ENCODE peak calls at places on chromosomes 6 and 20, in eight cellular contexts. S is fibroblast of mammary gland, T is epithelial cell of esophagus, F is bronchial epithelial cell, A is ascending aorta, P is BJ, C is tibial artery, U is IMR-90. H is an unnamed sample.

GRCh38 chr6:147906361-147906760 is 397.9 kb downstream of the SAMD5 start:
- DNase-seq in S (peak; percentile 1), T (peak; percentile 33), F (peak; percentile 32), A (no peak), P (no peak), C (no peak), U (no peak), H (peak; percentile 12)

GRCh38 chr6:35745480-35745879 is 8.6 kb downstream of the ARMC12 start:
- DNase-seq in S (no peak), T (no peak), F (no peak), A (no peak), P (no peak), C (no peak), U (no peak), H (no peak)

GRCh38 chr20:33308668-33309067 is 25.7 kb downstream of the BPIFB1 start:
- DNase-seq in S (no peak), T (no peak), F (no peak), A (no peak), P (no peak), C (no peak), U (no peak), H (no peak)

GRCh38 chr6:2945069-2945452 is 26.3 kb downstream of the SERPINB6 start:
- DNase-seq in S (no peak), T (no peak), F (no peak), A (peak; percentile 55), P (no peak), C (no peak), U (no peak), H (no peak)

GRCh38 chr6:22306741-22307466 is 10.1 kb upstream of the PRL start:
- DNase-seq in S (no peak), T (no peak), F (no peak), A (no peak), P (no peak), C (no peak), U (no peak), H (no peak)

GRCh38 chr6:101042966-101043365 is 161.8 kb upstream of the ASCC3 start:
- DNase-seq in S (no peak), T (no peak), F (no peak), A (no peak), P (no peak), C (no peak), U (no peak), H (no peak)

GRCh38 chr20:62448038-62448437 is 20.7 kb upstream of the RBBP8NL start:
- DNase-seq in S (no peak), T (no peak), F (no peak), A (no peak), P (no peak), C (no peak), U (no peak), H (no peak)

GRCh38 chr6:39790772-39791171 is 1.4 kb upstream of the DAAM2 start:
- DNase-seq in S (peak; percentile 17), T (no peak), F (no peak), A (no peak), P (no peak), C (no peak), U (peak; percentile 68), H (no peak)

GRCh38 chr6:164246082-164246481 is 831.6 kb downstream of the QKI start:
- DNase-seq in S (no peak), T (no peak), F (no peak), A (no peak), P (no peak), C (no peak), U (no peak), H (no peak)

GRCh38 chr20:60966766-60967165 is 285.3 kb upstream of the CDH4 start:
- DNase-seq in S (no peak), T (no peak), F (no peak), A (no peak), P (no peak), C (no peak), U (no peak), H (no peak)

GRCh38 chr20:43755851-43756250 is 29.0 kb upstream of the GTSF1L start:
- DNase-seq in S (peak; percentile 85), T (no peak), F (no peak), A (no peak), P (peak; percentile 30), C (no peak), U (peak; percentile 74), H (no peak)

GRCh38 chr20:22951966-22952365 is 83.1 kb upstream of the SSTR4 start:
- DNase-seq in S (no peak), T (no peak), F (no peak), A (no peak), P (no peak), C (no peak), U (no peak), H (no peak)

GRCh38 chr20:44092551-44093248 is 94.3 kb downstream of the JPH2 start:
- DNase-seq in S (peak; percentile 69), T (peak; percentile 57), F (peak; percentile 35), A (peak; percentile 44), P (no peak), C (no peak), U (peak; percentile 49), H (no peak)

GRCh38 chr6:140380371-140381218 is 1006.1 kb upstream of the CITED2 start:
- DNase-seq in S (peak; percentile 48), T (peak; percentile 76), F (peak; percentile 83), A (no peak), P (no peak), C (no peak), U (peak; percentile 50), H (no peak)

GRCh38 chr20:54086444-54087134 is 16.2 kb upstream of the BCAS1 start:
- DNase-seq in S (peak; percentile 60), T (peak; percentile 47), F (peak; percentile 37), A (no peak), P (no peak), C (no peak), U (peak; percentile 57), H (no peak)

GRCh38 chr20:831956-832355 is 1.6 kb upstream of the FAM110A start:
- DNase-seq in S (no peak), T (no peak), F (no peak), A (no peak), P (no peak), C (no peak), U (no peak), H (no peak)

GRCh38 chr6:144908004-144908403 is 622.9 kb downstream of the UTRN start:
- DNase-seq in S (no peak), T (peak; percentile 10), F (no peak), A (no peak), P (no peak), C (no peak), U (peak; percentile 54), H (no peak)

GRCh38 chr6:37099442-37099841 is 70.5 kb upstream of the PIM1 start:
- DNase-seq in S (no peak), T (peak; percentile 86), F (peak; percentile 78), A (no peak), P (no peak), C (no peak), U (no peak), H (no peak)

GRCh38 chr20:61041481-61041880 is 210.6 kb upstream of the CDH4 start:
- DNase-seq in S (no peak), T (no peak), F (no peak), A (no peak), P (no peak), C (peak; percentile 45), U (no peak), H (no peak)

GRCh38 chr6:129744201-129744879 is 34.4 kb upstream of the ARHGAP18 start:
- DNase-seq in S (peak; percentile 94), T (peak; percentile 65), F (peak; percentile 78), A (no peak), P (peak; percentile 32), C (no peak), U (peak; percentile 93), H (peak; percentile 79)

DNA sequence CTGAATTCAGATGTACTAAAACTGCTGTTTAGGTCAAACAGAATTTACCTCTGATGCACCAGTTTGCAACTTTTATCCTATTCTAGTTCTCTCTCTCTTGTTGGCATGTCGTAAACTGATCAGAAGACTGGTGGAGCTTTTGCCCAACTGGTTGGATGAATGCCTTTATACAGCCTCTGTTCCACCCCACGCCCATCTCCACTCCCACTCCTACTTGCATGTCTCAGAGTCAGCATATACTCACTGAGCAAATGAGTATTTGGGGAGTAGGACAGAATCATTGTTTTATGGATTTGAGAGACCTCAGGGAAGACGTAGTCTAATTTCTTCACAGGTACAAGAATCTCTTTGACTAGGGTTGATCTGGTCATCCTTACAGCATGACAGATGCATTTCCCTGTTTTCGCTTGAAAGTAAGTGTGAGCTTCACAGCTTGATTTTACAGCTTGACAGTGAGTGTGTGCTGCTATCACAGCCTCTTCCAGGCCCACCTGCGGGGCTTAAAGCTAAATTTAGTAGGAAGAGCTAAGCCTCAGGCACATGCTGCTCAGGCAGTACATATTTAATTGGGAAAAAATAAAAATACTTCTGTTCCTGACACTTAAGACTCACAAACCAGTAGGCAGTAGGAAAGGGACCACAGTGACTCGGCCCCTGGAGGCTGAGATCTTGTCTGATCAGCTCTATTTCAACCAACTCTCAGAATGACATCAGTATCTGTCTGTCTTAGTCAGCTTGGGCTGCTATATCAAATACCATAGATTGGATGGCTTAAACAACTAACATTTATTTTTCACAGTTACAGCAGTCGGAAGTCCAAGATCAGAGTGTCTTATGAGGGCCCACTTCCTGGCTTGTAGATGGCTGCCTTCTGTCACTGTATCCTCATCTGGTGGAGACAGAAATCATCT is 30.4 kb downstream of the TRMT6 start:
- DNase-seq in S (no peak), T (peak; percentile 74), F (peak; percentile 77), A (no peak), P (no peak), C (no peak), U (no peak), H (no peak)
- H3K4me3 ChIP-seq in S (no peak overlapping the region), T (no peak overlapping the region), F (no peak overlapping the region), A (no peak overlapping the region), P (no peak overlapping the region), C (no peak overlapping the region), U (no peak overlapping the region), H (no peak overlapping the region)

GRCh38 chr6:155089746-155090145 is 94.6 kb downstream of the TIAM2 start:
- DNase-seq in S (no peak), T (no peak), F (no peak), A (no peak), P (no peak), C (no peak), U (no peak), H (no peak)
- TF ChIP-seq CTCF in S (no peak), T (no peak), F (no peak), A (no peak), P (no peak), C (no peak), U (no peak), H (no peak)

GRCh38 chr20:37914672-37915433 is 11.9 kb downstream of the VSTM2L start:
- DNase-seq in S (no peak), T (no peak), F (no peak), A (no peak), P (no peak), C (no peak), U (no peak), H (no peak)
- H3K4me3 ChIP-seq in S (no peak overlapping the region), T (no peak overlapping the region), F (no peak overlapping the region), A (peak overlapping the region; percentile 8), P (no peak overlapping the region), C (peak overlapping the region; percentile 32), U (no peak overlapping the region), H (no peak overlapping the region)

GRCh38 chr6:44594471-44594870 is 207.0 kb downstream of the CDC5L start:
- DNase-seq in S (no peak), T (no peak), F (no peak), A (no peak), P (no peak), C (no peak), U (no peak), H (no peak)

GRCh38 chr6:44598679-44599078 is 211.2 kb downstream of the CDC5L start:
- DNase-seq in S (no peak), T (no peak), F (no peak), A (no peak), P (no peak), C (no peak), U (no peak), H (no peak)

GRCh38 chr6:44590471-44590870 is 203.0 kb downstream of the CDC5L start:
- DNase-seq in S (no peak), T (no peak), F (no peak), A (no peak), P (no peak), C (no peak), U (no peak), H (no peak)

GRCh38 chr6:44593539-44593944 is 206.0 kb downstream of the CDC5L start:
- DNase-seq in S (peak; percentile 75), T (peak; percentile 57), F (peak; percentile 51), A (no peak), P (no peak), C (no peak), U (peak; percentile 58), H (peak; percentile 32)
- TF ChIP-seq CTCF in S (peak; percentile 58), T (peak; percentile 49), F (peak; percentile 48), A (peak; percentile 46), P (peak; percentile 63), C (peak; percentile 32), U (peak; percentile 54), H (peak; percentile 62)